ENCODE peak calls at places on chromosomes 16 and 17, in seven cellular contexts. One of them, this sample, is unnamed. For H3K4me1, the result is how much of the 10 kb centered on the place peaks cover.

GRCh38 chr16:83989300-83989699 is 21.3 kb downstream of the NECAB2 start:
- DNase-seq in IMR-90: no peak
- DNase-seq in upper lobe of left lung: no peak
- DNase-seq in prostate gland: no peak
- DNase-seq in sigmoid colon: no peak
- DNase-seq in K562: no peak
- DNase-seq in heart left ventricle: peak
- DNase-seq in this sample: no peak

GRCh38 chr16:68086336-68086821 is 1.2 kb downstream of the NFATC3 start:
- DNase-seq in K562: no peak
- DNase-seq in prostate gland: no peak
- DNase-seq in heart left ventricle: no peak
- DNase-seq in IMR-90: peak
- DNase-seq in upper lobe of left lung: no peak
- DNase-seq in sigmoid colon: no peak
- DNase-seq in this sample: no peak

GRCh38 chr16:66927012-66927436 is 1.7 kb upstream of the RRAD start:
- DNase-seq in heart left ventricle: no peak
- DNase-seq in sigmoid colon: no peak
- DNase-seq in upper lobe of left lung: no peak
- DNase-seq in IMR-90: peak
- DNase-seq in K562: no peak
- DNase-seq in prostate gland: no peak
- DNase-seq in this sample: no peak

GRCh38 chr17:29682054-29682453 is 59.3 kb upstream of the CORO6 start:
- DNase-seq in sigmoid colon: no peak
- DNase-seq in IMR-90: no peak
- DNase-seq in K562: no peak
- DNase-seq in upper lobe of left lung: no peak
- DNase-seq in heart left ventricle: no peak
- DNase-seq in prostate gland: no peak
- DNase-seq in this sample: no peak

GRCh38 chr16:48537275-48537674 is 72.7 kb downstream of the N4BP1 start:
- DNase-seq in K562: no peak
- DNase-seq in IMR-90: no peak
- DNase-seq in upper lobe of left lung: peak
- DNase-seq in heart left ventricle: no peak
- DNase-seq in sigmoid colon: peak
- DNase-seq in prostate gland: no peak
- DNase-seq in this sample: no peak

GRCh38 chr16:26645629-26646028 is 421.1 kb upstream of the C16orf82 start:
- DNase-seq in prostate gland: no peak
- DNase-seq in upper lobe of left lung: peak
- DNase-seq in sigmoid colon: no peak
- DNase-seq in K562: peak
- DNase-seq in IMR-90: no peak
- DNase-seq in heart left ventricle: no peak
- DNase-seq in this sample: no peak

GRCh38 chr17:21239680-21240374 is 13.4 kb downstream of the NATD1 start:
- DNase-seq in heart left ventricle: peak
- DNase-seq in sigmoid colon: no peak
- DNase-seq in K562: peak
- DNase-seq in IMR-90: peak
- DNase-seq in upper lobe of left lung: no peak
- DNase-seq in prostate gland: no peak
- DNase-seq in this sample: no peak

GRCh38 chr17:76672270-76672851 is 28.8 kb upstream of the ST6GALNAC1 start:
- DNase-seq in IMR-90: no peak
- DNase-seq in prostate gland: no peak
- DNase-seq in K562: no peak
- DNase-seq in upper lobe of left lung: no peak
- DNase-seq in sigmoid colon: no peak
- DNase-seq in heart left ventricle: no peak
- DNase-seq in this sample: no peak

GRCh38 chr16:11350531-11351335 is 5.5 kb downstream of the RMI2 start:
- DNase-seq in K562: no peak
- DNase-seq in heart left ventricle: peak
- DNase-seq in prostate gland: no peak
- DNase-seq in upper lobe of left lung: no peak
- DNase-seq in sigmoid colon: no peak
- DNase-seq in IMR-90: peak
- DNase-seq in this sample: no peak

GRCh38 chr16:88645941-88646340 is 4.9 kb downstream of the CYBA start:
- DNase-seq in sigmoid colon: no peak
- DNase-seq in heart left ventricle: no peak
- DNase-seq in IMR-90: no peak
- DNase-seq in K562: no peak
- DNase-seq in prostate gland: no peak
- DNase-seq in upper lobe of left lung: peak
- DNase-seq in this sample: no peak

GRCh38 chr16:50664270-50664669 is 16.8 kb downstream of the SNX20 start:
- DNase-seq in sigmoid colon: no peak
- DNase-seq in prostate gland: no peak
- DNase-seq in heart left ventricle: peak
- DNase-seq in upper lobe of left lung: no peak
- DNase-seq in K562: no peak
- DNase-seq in IMR-90: no peak
- DNase-seq in this sample: no peak

GRCh38 chr17:82416771-82417170 is 1.4 kb upstream of the HEXD start:
- DNase-seq in prostate gland: no peak
- DNase-seq in K562: no peak
- DNase-seq in sigmoid colon: no peak
- DNase-seq in IMR-90: no peak
- DNase-seq in upper lobe of left lung: no peak
- DNase-seq in heart left ventricle: no peak
- DNase-seq in this sample: no peak

GRCh38 chr17:1399366-1399678 is 700 bp downstream of the YWHAE start:
- DNase-seq in prostate gland: no peak
- DNase-seq in heart left ventricle: no peak
- DNase-seq in upper lobe of left lung: peak
- DNase-seq in IMR-90: no peak
- DNase-seq in sigmoid colon: no peak
- DNase-seq in K562: no peak
- DNase-seq in this sample: peak
- H3K4me1 ChIP-seq in prostate gland: under half
- H3K4me1 ChIP-seq in heart left ventricle: under half
- H3K4me1 ChIP-seq in upper lobe of left lung: under half
- H3K4me1 ChIP-seq in IMR-90: under half
- H3K4me1 ChIP-seq in sigmoid colon: under half
- H3K4me1 ChIP-seq in K562: under half
- H3K4me1 ChIP-seq in this sample: under half

DNA sequence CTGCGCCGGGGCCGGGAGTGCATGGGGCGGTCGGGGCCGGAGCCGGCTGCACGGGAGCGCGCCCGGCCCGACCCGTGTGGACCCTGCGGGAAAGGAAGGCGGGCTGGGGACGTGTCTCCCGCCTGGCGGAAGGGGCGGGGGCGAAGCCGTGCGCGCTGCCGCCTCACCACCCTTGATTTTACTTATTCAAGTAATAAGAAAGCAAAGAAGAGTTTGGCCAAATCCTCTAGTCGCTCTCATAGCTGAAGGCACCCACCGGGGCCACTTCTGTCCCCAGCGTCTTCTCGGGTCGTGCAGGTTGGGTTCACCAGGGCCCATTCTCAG is 629 bp upstream of the PFN1 start:
- DNase-seq in prostate gland: peak
- DNase-seq in K562: peak
- DNase-seq in sigmoid colon: peak
- DNase-seq in upper lobe of left lung: peak
- DNase-seq in heart left ventricle: peak
- DNase-seq in IMR-90: peak
- DNase-seq in this sample: peak
- TF ChIP-seq POLR2A in prostate gland: peak
- TF ChIP-seq POLR2A in K562: no peak
- TF ChIP-seq POLR2A in sigmoid colon: peak
- TF ChIP-seq POLR2A in upper lobe of left lung: peak
- TF ChIP-seq POLR2A in heart left ventricle: peak
- TF ChIP-seq POLR2A in IMR-90: no peak
- TF ChIP-seq POLR2A in this sample: no peak

GRCh38 chr17:45426561-45426960 is 6.1 kb downstream of the ARHGAP27 start:
- DNase-seq in IMR-90: no peak
- DNase-seq in prostate gland: no peak
- DNase-seq in K562: no peak
- DNase-seq in sigmoid colon: no peak
- DNase-seq in upper lobe of left lung: no peak
- DNase-seq in heart left ventricle: no peak
- DNase-seq in this sample: no peak
- H3K4me1 ChIP-seq in IMR-90: under half
- H3K4me1 ChIP-seq in prostate gland: under half
- H3K4me1 ChIP-seq in K562: under half
- H3K4me1 ChIP-seq in sigmoid colon: under half
- H3K4me1 ChIP-seq in upper lobe of left lung: half or more
- H3K4me1 ChIP-seq in heart left ventricle: under half
- H3K4me1 ChIP-seq in this sample: half or more

DNA sequence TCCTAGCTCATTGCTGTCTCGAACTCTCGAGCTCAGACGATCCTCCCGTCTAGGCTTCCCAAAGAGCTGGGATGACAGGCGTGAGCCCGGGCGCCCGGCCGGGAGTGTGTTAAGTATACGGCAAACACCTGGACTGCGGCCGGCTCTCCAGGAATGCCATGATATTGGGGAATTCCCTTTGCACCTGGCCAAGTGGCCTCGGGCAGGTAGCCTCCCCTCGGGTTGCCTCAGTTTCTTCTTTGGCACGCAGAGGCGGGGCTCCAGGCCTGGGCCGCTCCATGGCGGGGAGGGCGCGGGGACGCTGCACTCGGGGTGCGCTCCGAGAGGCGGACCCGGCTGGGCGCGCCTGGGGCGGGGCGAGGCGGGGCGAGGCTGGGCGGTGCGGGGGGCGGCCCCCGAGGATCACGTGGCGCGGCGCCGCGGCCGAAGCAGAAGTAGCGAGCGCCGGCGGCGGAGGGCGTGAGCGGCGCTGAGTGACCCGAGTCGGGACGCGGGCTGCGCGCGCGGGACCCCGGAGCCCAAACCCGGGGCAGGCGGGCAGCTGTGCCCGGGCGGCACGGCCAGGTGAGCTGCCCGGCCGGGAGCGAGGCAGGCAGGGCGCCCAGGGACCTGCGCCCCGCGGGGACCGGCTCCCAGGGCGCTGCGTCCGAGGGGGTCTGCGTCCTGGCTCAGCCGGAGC is at the start of gene PLCG2:
- DNase-seq in K562: peak
- DNase-seq in sigmoid colon: peak
- DNase-seq in heart left ventricle: peak
- DNase-seq in prostate gland: peak
- DNase-seq in upper lobe of left lung: peak
- DNase-seq in IMR-90: no peak
- DNase-seq in this sample: peak
- TF ChIP-seq POLR2A in K562: no peak
- TF ChIP-seq POLR2A in sigmoid colon: no peak
- TF ChIP-seq POLR2A in heart left ventricle: peak
- TF ChIP-seq POLR2A in prostate gland: peak
- TF ChIP-seq POLR2A in upper lobe of left lung: peak
- TF ChIP-seq POLR2A in IMR-90: no peak
- TF ChIP-seq POLR2A in this sample: no peak

DNA sequence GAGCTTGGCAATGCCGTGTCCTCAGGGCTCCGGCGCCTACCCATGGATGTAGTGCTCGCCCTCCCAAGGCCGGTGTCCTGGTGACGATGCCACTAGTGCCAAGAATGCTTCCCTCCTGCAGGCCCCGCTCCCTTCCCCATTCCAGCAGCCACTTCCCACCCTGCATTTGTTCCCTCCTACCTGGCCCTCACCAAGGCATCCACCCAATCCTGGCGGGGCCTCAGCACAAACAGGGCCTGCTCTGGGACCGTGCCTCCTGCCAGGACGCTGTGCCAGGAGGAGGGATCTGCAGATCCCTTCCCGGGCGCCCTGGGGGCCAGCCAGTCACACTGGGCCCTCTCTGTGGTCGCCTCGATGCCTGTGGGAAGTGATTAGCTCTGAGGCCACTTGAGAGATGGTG is 25.1 kb downstream of the ABR start:
- DNase-seq in prostate gland: no peak
- DNase-seq in upper lobe of left lung: no peak
- DNase-seq in heart left ventricle: no peak
- DNase-seq in IMR-90: no peak
- DNase-seq in K562: no peak
- DNase-seq in sigmoid colon: no peak
- DNase-seq in this sample: no peak
- H3K4me1 ChIP-seq in prostate gland: under half
- H3K4me1 ChIP-seq in upper lobe of left lung: under half
- H3K4me1 ChIP-seq in heart left ventricle: under half
- H3K4me1 ChIP-seq in IMR-90: under half
- H3K4me1 ChIP-seq in K562: under half
- H3K4me1 ChIP-seq in sigmoid colon: under half
- H3K4me1 ChIP-seq in this sample: under half

GRCh38 chr17:6752068-6752909 is 3.6 kb upstream of the XAF1 start:
- DNase-seq in sigmoid colon: peak
- DNase-seq in prostate gland: no peak
- DNase-seq in IMR-90: peak
- DNase-seq in K562: no peak
- DNase-seq in upper lobe of left lung: no peak
- DNase-seq in heart left ventricle: no peak
- DNase-seq in this sample: no peak
- TF ChIP-seq POLR2A in sigmoid colon: no peak
- TF ChIP-seq POLR2A in prostate gland: no peak
- TF ChIP-seq POLR2A in IMR-90: peak
- TF ChIP-seq POLR2A in K562: no peak
- TF ChIP-seq POLR2A in upper lobe of left lung: no peak
- TF ChIP-seq POLR2A in heart left ventricle: no peak
- TF ChIP-seq POLR2A in this sample: no peak

DNA sequence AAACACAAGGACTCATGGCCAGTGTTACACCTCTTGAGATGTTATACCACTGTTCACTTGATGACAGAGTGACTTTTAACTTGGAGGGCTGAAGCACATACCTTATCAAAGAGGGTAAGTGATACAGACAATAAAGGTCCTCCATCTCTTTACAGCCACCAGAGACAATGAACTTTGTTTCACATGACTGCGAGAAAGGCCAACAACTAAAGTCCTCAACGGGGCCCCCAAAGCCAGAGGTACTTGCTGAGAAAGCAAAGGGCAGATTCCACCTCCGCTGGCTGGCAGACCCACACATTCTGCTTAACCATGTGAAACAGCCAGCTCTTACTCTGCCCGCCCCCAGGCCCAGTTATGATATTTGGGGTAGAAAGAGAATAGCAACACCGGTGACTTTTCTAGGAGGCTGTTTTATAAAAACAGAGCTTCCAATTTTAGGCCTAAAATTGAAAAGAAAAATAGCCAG is 21.4 kb downstream of the DCUN1D3 start:
- DNase-seq in prostate gland: no peak
- DNase-seq in upper lobe of left lung: no peak
- DNase-seq in sigmoid colon: no peak
- DNase-seq in heart left ventricle: no peak
- DNase-seq in K562: no peak
- DNase-seq in IMR-90: no peak
- DNase-seq in this sample: no peak
- H3K4me1 ChIP-seq in prostate gland: under half
- H3K4me1 ChIP-seq in upper lobe of left lung: half or more
- H3K4me1 ChIP-seq in sigmoid colon: under half
- H3K4me1 ChIP-seq in heart left ventricle: under half
- H3K4me1 ChIP-seq in K562: under half
- H3K4me1 ChIP-seq in IMR-90: under half
- H3K4me1 ChIP-seq in this sample: half or more

GRCh38 chr16:30186782-30187555 is 3.6 kb downstream of the CORO1A start:
- DNase-seq in heart left ventricle: peak
- DNase-seq in sigmoid colon: peak
- DNase-seq in prostate gland: peak
- DNase-seq in IMR-90: no peak
- DNase-seq in upper lobe of left lung: peak
- DNase-seq in K562: peak
- DNase-seq in this sample: peak
- TF ChIP-seq POLR2A in heart left ventricle: no peak
- TF ChIP-seq POLR2A in sigmoid colon: no peak
- TF ChIP-seq POLR2A in prostate gland: no peak
- TF ChIP-seq POLR2A in IMR-90: no peak
- TF ChIP-seq POLR2A in upper lobe of left lung: no peak
- TF ChIP-seq POLR2A in K562: peak
- TF ChIP-seq POLR2A in this sample: no peak

GRCh38 chr17:40309031-40309937 is at the start of gene RARA:
- DNase-seq in sigmoid colon: peak
- DNase-seq in prostate gland: no peak
- DNase-seq in upper lobe of left lung: no peak
- DNase-seq in IMR-90: no peak
- DNase-seq in K562: peak
- DNase-seq in heart left ventricle: no peak
- DNase-seq in this sample: peak
- H3K4me1 ChIP-seq in sigmoid colon: under half
- H3K4me1 ChIP-seq in prostate gland: under half
- H3K4me1 ChIP-seq in upper lobe of left lung: half or more
- H3K4me1 ChIP-seq in IMR-90: half or more
- H3K4me1 ChIP-seq in K562: under half
- H3K4me1 ChIP-seq in heart left ventricle: half or more
- H3K4me1 ChIP-seq in this sample: half or more

This sample was measured in suprapubic skin.